ENCODE peak calls at places on chromosomes 3 and 15, in five cellular contexts. S, E, U, N and A are unnamed samples. For H3K27me3, the result is how much of the 10 kb centered on the place peaks cover.

GRCh38 chr3:94862703-94863102 is 799.8 kb downstream of the NSUN3 start:
- DNase-seq in S (no peak), E (no peak), U (no peak), N (no peak), A (no peak)

GRCh38 chr15:81197688-81198281 is 1.1 kb downstream of the IL16 start:
- DNase-seq in S (no peak), E (no peak), U (no peak), N (no peak), A (no peak)

GRCh38 chr15:69661871-69662667 is 209.5 kb downstream of the RPLP1 start:
- DNase-seq in S (no peak), E (no peak), U (no peak), N (no peak), A (no peak)

GRCh38 chr3:105899528-105899927 is 30.7 kb upstream of the CBLB start:
- DNase-seq in S (no peak), E (no peak), U (peak), N (no peak), A (no peak)

GRCh38 chr3:37703633-37704032 is 158.0 kb upstream of the CTDSPL start:
- DNase-seq in S (no peak), E (no peak), U (peak), N (no peak), A (no peak)

GRCh38 chr15:67184208-67184925 is 70.1 kb downstream of the AAGAB start:
- DNase-seq in S (no peak), E (no peak), U (no peak), N (no peak), A (no peak)

GRCh38 chr15:38895326-38896282 is 331.0 kb upstream of the RASGRP1 start:
- DNase-seq in S (no peak), E (no peak), U (peak), N (no peak), A (no peak)

GRCh38 chr3:189588061-189588817 is 43.0 kb upstream of the TP63 start:
- DNase-seq in S (no peak), E (no peak), U (no peak), N (no peak), A (no peak)

GRCh38 chr3:9902372-9903237 is at the start of gene IL17RE:
- DNase-seq in S (peak), E (peak), U (no peak), N (no peak), A (no peak)
- H3K4me3 ChIP-seq in S (peak), E (no peak), U (peak), N (no peak), A (no peak)

DNA sequence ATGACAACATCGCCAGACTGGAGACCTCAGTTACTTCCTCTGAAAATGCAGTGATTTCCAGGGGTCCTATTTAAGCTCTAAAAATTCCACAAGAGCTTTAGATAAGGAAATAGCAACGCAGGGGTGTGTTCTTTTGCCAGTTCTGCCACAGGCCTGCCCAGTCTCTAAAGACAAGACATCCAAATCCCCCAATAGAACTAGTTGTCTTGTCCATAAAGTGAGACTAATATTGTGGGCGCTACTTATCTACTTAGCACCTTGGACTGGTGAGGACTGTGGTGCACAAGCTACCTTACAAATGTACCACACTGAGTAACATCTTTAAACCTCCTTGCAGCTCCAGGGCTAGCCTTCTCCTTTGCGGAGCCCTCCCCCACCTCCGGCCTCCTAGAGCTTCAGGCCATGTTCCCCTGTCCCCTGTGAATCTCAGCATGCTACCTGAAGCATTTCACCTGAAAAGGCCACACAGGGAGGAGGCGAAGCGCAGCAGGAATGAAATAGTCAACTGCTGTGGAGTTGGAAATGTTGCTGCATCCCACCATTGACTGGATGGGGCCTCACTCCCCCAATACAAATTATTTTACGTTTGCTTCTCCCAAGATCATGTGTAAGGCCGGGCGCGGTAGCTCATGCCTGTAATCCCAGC is 9.6 kb upstream of the LRRC2 start:
- DNase-seq in S (no peak), E (no peak), U (no peak), N (no peak), A (no peak)
- TF ChIP-seq CTCF in S (no peak), E (no peak), U (no peak), N (no peak), A (no peak)

DNA sequence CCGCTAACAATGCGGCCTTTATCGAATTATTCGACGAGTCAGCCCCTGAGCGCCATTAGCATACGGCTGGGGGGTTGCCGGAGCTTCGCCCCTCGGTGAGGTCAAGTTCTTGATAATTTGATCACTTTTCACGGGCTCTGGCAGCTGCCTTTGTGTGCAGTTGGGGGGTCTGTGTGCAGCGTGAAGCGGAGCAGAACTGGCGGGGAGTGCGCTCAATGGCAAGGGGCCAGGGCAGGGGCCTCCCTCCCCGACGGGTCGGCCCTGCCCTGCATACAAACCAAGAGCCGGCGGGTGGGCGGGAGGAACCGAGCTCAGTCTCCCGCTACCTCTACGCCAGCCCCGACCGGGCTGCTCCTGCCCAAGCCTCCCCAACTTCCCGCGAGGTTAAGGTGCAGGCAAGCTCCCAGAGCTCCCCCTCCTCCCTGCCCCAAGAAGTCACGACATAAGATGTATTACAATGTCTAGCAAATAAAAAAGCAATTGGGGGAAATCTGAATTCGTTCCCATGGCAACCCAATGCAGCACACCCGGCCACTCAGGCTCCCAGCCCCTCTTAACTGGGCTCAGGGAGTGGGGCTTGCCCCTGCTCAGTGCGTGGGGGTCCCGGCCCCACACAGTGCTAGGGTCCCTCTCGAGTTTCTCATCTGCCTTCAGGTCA is 34.1 kb upstream of the POLG start:
- DNase-seq in S (no peak), E (no peak), U (no peak), N (no peak), A (no peak)
- H3K27me3 ChIP-seq in S (half or more), E (under half), U (half or more), N (under half), A (under half)

GRCh38 chr3:51970606-51971300 is 3.1 kb downstream of the ABHD14B start:
- DNase-seq in S (no peak), E (no peak), U (no peak), N (no peak), A (no peak)

GRCh38 chr3:51968175-51968681 is 974 bp upstream of the PCBP4 start:
- DNase-seq in S (no peak), E (no peak), U (no peak), N (peak), A (no peak)

GRCh38 chr3:51967384-51968174 is at the start of gene PCBP4:
- DNase-seq in S (peak), E (peak), U (peak), N (peak), A (no peak)

GRCh38 chr3:51969841-51970240 is 2.6 kb upstream of the PCBP4 start:
- DNase-seq in S (no peak), E (no peak), U (no peak), N (no peak), A (no peak)

DNA sequence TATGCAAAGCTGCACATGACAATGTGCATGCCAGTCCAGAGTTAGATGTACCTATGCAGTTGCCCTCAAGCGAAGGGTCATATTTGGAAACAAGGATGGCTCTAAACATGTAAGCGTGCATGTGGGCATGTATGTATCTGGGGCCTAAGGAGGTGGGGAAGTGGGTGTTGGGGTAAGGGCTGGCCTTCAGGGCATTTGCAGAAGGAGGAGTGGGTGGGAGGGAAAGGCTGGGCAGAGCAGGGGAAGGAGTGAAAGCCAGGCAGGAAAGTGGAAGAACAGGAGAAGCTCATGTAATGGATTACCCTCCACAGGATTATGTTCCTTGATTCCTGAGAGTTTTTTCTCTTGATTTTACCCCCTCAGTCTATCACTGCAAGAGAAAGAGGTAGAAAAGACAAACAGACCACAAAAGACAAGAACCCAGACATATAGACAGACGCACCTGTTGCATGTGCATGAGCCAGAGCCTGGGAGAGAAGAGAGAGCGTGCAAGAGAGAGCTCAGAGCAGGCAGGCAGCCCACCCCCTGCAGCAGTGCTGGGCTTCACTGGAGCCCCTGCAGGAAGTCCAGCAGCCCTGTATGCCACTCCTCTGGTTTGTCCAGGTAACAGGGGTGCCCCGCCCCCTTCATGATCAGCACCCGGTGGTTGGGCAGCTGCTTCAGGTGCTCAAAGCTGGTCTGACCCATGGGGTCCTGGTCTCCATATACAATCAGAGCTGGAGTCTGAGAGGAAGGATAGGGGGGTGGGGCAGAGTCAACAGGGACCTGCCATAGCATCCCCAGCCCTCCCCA is 1.8 kb upstream of the PCBP4 start:
- DNase-seq in S (no peak), E (no peak), U (no peak), N (no peak), A (no peak)
- H3K4me3 ChIP-seq in S (no peak), E (no peak), U (no peak), N (no peak), A (no peak)